ENCODE peak calls at places on chromosomes 3 and 15, in four cellular contexts. K is GM23338, Y is RWPE1, C is SIG-M5. J is an unnamed sample.

GRCh38 chr3:126732281-126733060 is 28.4 kb downstream of the CHCHD6 start:
- DNase-seq in Y (no peak), K (no peak), C (no peak), J (no peak)

GRCh38 chr15:67109141-67110034 is 44.0 kb downstream of the SMAD3 start:
- DNase-seq in Y (no peak), K (peak), C (no peak), J (no peak)

GRCh38 chr3:70753572-70753971 is 441.1 kb upstream of the MDFIC2 start:
- DNase-seq in K (peak), Y (no peak), C (no peak), J (no peak)

GRCh38 chr3:70256566-70256965 is 55.9 kb downstream of the MDFIC2 start:
- DNase-seq in K (no peak), Y (no peak), C (no peak), J (no peak)

GRCh38 chr3:11477286-11477935 is 166.3 kb downstream of the VGLL4 start:
- DNase-seq in K (peak), C (no peak), Y (peak), J (peak)

GRCh38 chr3:197309528-197310361 is 11.3 kb upstream of the DLG1 start:
- DNase-seq in K (peak), Y (peak), C (no peak), J (peak)

GRCh38 chr15:29141908-29142747 is 127.5 kb downstream of the NSMCE3 start:
- DNase-seq in C (no peak), Y (no peak), K (no peak), J (no peak)

GRCh38 chr3:12612514-12613226 is 51.2 kb downstream of the RAF1 start:
- DNase-seq in C (no peak), K (no peak), Y (no peak), J (no peak)

GRCh38 chr3:89266074-89266473 is 158.7 kb downstream of the EPHA3 start:
- DNase-seq in K (no peak), Y (no peak), C (no peak), J (no peak)

GRCh38 chr3:67654099-67654831 is at the start of gene SUCLG2:
- DNase-seq in Y (peak), C (no peak), K (peak), J (peak)